ENCODE peak calls at places on chromosomes 7 and 10, in seven cellular contexts. One of them, this sample, is unnamed.

GRCh38 chr10:103584216-103585010 is 90.9 kb downstream of the NEURL1 start:
- DNase-seq in GM12891: peak; percentile 84
- DNase-seq in endodermal cell: no peak
- DNase-seq in Ammon's horn: no peak
- DNase-seq in amygdala: no peak
- DNase-seq in A549: no peak
- DNase-seq in A172: no peak
- DNase-seq in this sample: peak; percentile 89

GRCh38 chr7:37287093-37287492 is 161.6 kb downstream of the ELMO1 start:
- DNase-seq in amygdala: no peak
- DNase-seq in A549: no peak
- DNase-seq in Ammon's horn: no peak
- DNase-seq in A172: no peak
- DNase-seq in GM12891: no peak
- DNase-seq in endodermal cell: no peak
- DNase-seq in this sample: no peak

GRCh38 chr7:93973134-93973533 is 31.0 kb downstream of the BET1 start:
- DNase-seq in GM12891: no peak
- DNase-seq in A172: no peak
- DNase-seq in Ammon's horn: no peak
- DNase-seq in amygdala: no peak
- DNase-seq in endodermal cell: no peak
- DNase-seq in A549: no peak
- DNase-seq in this sample: no peak

GRCh38 chr7:1397491-1398327 is 61.6 kb downstream of the MICALL2 start:
- DNase-seq in endodermal cell: no peak
- DNase-seq in amygdala: no peak
- DNase-seq in GM12891: no peak
- DNase-seq in Ammon's horn: no peak
- DNase-seq in A549: no peak
- DNase-seq in A172: peak; percentile 63
- DNase-seq in this sample: no peak

GRCh38 chr7:2037301-2037804 is 195.4 kb downstream of the MAD1L1 start:
- DNase-seq in A549: no peak
- DNase-seq in endodermal cell: no peak
- DNase-seq in GM12891: no peak
- DNase-seq in amygdala: no peak
- DNase-seq in Ammon's horn: no peak
- DNase-seq in A172: no peak
- DNase-seq in this sample: peak; percentile 71

GRCh38 chr10:49596493-49596809 is 13.7 kb upstream of the SLC18A3 start:
- DNase-seq in endodermal cell: no peak
- DNase-seq in GM12891: no peak
- DNase-seq in A549: no peak
- DNase-seq in Ammon's horn: no peak
- DNase-seq in A172: no peak
- DNase-seq in amygdala: no peak
- DNase-seq in this sample: no peak

GRCh38 chr10:15231403-15231802 is 62.9 kb upstream of the NMT2 start:
- DNase-seq in endodermal cell: no peak
- DNase-seq in GM12891: no peak
- DNase-seq in A549: no peak
- DNase-seq in A172: no peak
- DNase-seq in amygdala: no peak
- DNase-seq in Ammon's horn: no peak
- DNase-seq in this sample: no peak

GRCh38 chr7:93374345-93374940 is 142.3 kb downstream of the VPS50 start:
- DNase-seq in endodermal cell: no peak
- DNase-seq in GM12891: no peak
- DNase-seq in Ammon's horn: no peak
- DNase-seq in A549: peak; percentile 45
- DNase-seq in A172: peak; percentile 35
- DNase-seq in amygdala: no peak
- DNase-seq in this sample: peak; percentile 35

GRCh38 chr7:121020243-121020642 is 31.7 kb downstream of the CPED1 start:
- DNase-seq in A172: no peak
- DNase-seq in A549: no peak
- DNase-seq in amygdala: no peak
- DNase-seq in endodermal cell: no peak
- DNase-seq in GM12891: no peak
- DNase-seq in Ammon's horn: no peak
- DNase-seq in this sample: no peak

GRCh38 chr10:133308431-133309110 is at the start of the genes TUBGCP2 and ZNF511:
- DNase-seq in Ammon's horn: peak; percentile 82
- DNase-seq in GM12891: peak; percentile 91
- DNase-seq in endodermal cell: peak; percentile 93
- DNase-seq in amygdala: peak; percentile 85
- DNase-seq in A549: peak; percentile 87
- DNase-seq in A172: peak; percentile 44
- DNase-seq in this sample: peak; percentile 67

GRCh38 chr10:110363572-110364411 is 59.1 kb upstream of the SMNDC1 start:
- DNase-seq in GM12891: no peak
- DNase-seq in A172: no peak
- DNase-seq in endodermal cell: no peak
- DNase-seq in amygdala: peak; percentile 35
- DNase-seq in A549: no peak
- DNase-seq in Ammon's horn: peak; percentile 73
- DNase-seq in this sample: no peak

GRCh38 chr7:47371733-47372368 is 210.1 kb downstream of the TNS3 start:
- DNase-seq in amygdala: peak; percentile 57
- DNase-seq in A549: peak; percentile 42
- DNase-seq in A172: peak; percentile 41
- DNase-seq in endodermal cell: peak; percentile 88
- DNase-seq in GM12891: no peak
- DNase-seq in Ammon's horn: peak; percentile 45
- DNase-seq in this sample: no peak

GRCh38 chr7:92158660-92159575 is 20.0 kb downstream of the LRRD1 start:
- DNase-seq in A172: peak; percentile 71
- DNase-seq in amygdala: no peak
- DNase-seq in endodermal cell: no peak
- DNase-seq in GM12891: no peak
- DNase-seq in A549: no peak
- DNase-seq in Ammon's horn: no peak
- DNase-seq in this sample: no peak

GRCh38 chr7:45920543-45921380 is at the start of gene IGFBP3:
- DNase-seq in GM12891: no peak
- DNase-seq in A172: peak; percentile 47
- DNase-seq in amygdala: peak; percentile 40
- DNase-seq in A549: peak; percentile 60
- DNase-seq in Ammon's horn: peak; percentile 58
- DNase-seq in endodermal cell: peak; percentile 89
- DNase-seq in this sample: no peak

GRCh38 chr10:118723467-118723866 is 31.3 kb downstream of the CACUL1 start:
- DNase-seq in GM12891: no peak
- DNase-seq in A172: no peak
- DNase-seq in A549: no peak
- DNase-seq in endodermal cell: no peak
- DNase-seq in Ammon's horn: no peak
- DNase-seq in amygdala: no peak
- DNase-seq in this sample: no peak

GRCh38 chr7:150972746-150973145 is 5.4 kb downstream of the KCNH2 start:
- DNase-seq in A172: no peak
- DNase-seq in amygdala: no peak
- DNase-seq in endodermal cell: no peak
- DNase-seq in A549: no peak
- DNase-seq in GM12891: no peak
- DNase-seq in Ammon's horn: no peak
- DNase-seq in this sample: no peak

GRCh38 chr10:34729619-34730018 is 85.5 kb downstream of the PARD3 start:
- DNase-seq in GM12891: no peak
- DNase-seq in A172: no peak
- DNase-seq in Ammon's horn: no peak
- DNase-seq in endodermal cell: no peak
- DNase-seq in amygdala: no peak
- DNase-seq in A549: no peak
- DNase-seq in this sample: no peak

GRCh38 chr10:11691319-11691755 is 50.8 kb upstream of the ECHDC3 start:
- DNase-seq in A172: no peak
- DNase-seq in endodermal cell: no peak
- DNase-seq in amygdala: no peak
- DNase-seq in GM12891: no peak
- DNase-seq in A549: no peak
- DNase-seq in Ammon's horn: no peak
- DNase-seq in this sample: no peak

GRCh38 chr7:38673795-38674194 is 42.6 kb upstream of the AMPH start:
- DNase-seq in GM12891: no peak
- DNase-seq in A172: peak; percentile 64
- DNase-seq in Ammon's horn: no peak
- DNase-seq in amygdala: no peak
- DNase-seq in A549: peak; percentile 8
- DNase-seq in endodermal cell: no peak
- DNase-seq in this sample: no peak

GRCh38 chr10:106992064-106992463 is 172.4 kb downstream of the SORCS1 start:
- DNase-seq in Ammon's horn: no peak
- DNase-seq in endodermal cell: no peak
- DNase-seq in A549: no peak
- DNase-seq in A172: no peak
- DNase-seq in GM12891: no peak
- DNase-seq in amygdala: no peak
- DNase-seq in this sample: no peak

GRCh38 chr7:57342954-57343353 is 107.0 kb upstream of the ZNF716 start:
- DNase-seq in A549: no peak
- DNase-seq in amygdala: no peak
- DNase-seq in A172: no peak
- DNase-seq in endodermal cell: no peak
- DNase-seq in GM12891: no peak
- DNase-seq in Ammon's horn: no peak
- DNase-seq in this sample: no peak

GRCh38 chr10:132413226-132414205 is 16.5 kb downstream of the PWWP2B start:
- DNase-seq in A172: peak; percentile 60
- DNase-seq in amygdala: no peak
- DNase-seq in GM12891: no peak
- DNase-seq in endodermal cell: no peak
- DNase-seq in Ammon's horn: no peak
- DNase-seq in A549: no peak
- DNase-seq in this sample: no peak

GRCh38 chr10:73039635-73040034 is 57.0 kb downstream of the P4HA1 start:
- DNase-seq in Ammon's horn: no peak
- DNase-seq in A549: no peak
- DNase-seq in GM12891: no peak
- DNase-seq in A172: peak; percentile 52
- DNase-seq in endodermal cell: no peak
- DNase-seq in amygdala: no peak
- DNase-seq in this sample: no peak

GRCh38 chr7:150909192-150909591 is 56.9 kb downstream of the AOC1 start:
- DNase-seq in endodermal cell: no peak
- DNase-seq in A549: no peak
- DNase-seq in amygdala: no peak
- DNase-seq in A172: no peak
- DNase-seq in GM12891: no peak
- DNase-seq in Ammon's horn: no peak
- DNase-seq in this sample: peak; percentile 95

GRCh38 chr7:36747969-36748574 is 23.8 kb upstream of the AOAH start:
- DNase-seq in A172: peak; percentile 50
- DNase-seq in GM12891: no peak
- DNase-seq in endodermal cell: no peak
- DNase-seq in Ammon's horn: no peak
- DNase-seq in A549: no peak
- DNase-seq in amygdala: no peak
- DNase-seq in this sample: no peak

GRCh38 chr10:99551158-99551557 is 18.4 kb downstream of the NKX2-3 start:
- DNase-seq in A172: peak; percentile 59
- DNase-seq in amygdala: no peak
- DNase-seq in A549: no peak
- DNase-seq in Ammon's horn: peak; percentile 18
- DNase-seq in endodermal cell: peak; percentile 55
- DNase-seq in GM12891: no peak
- DNase-seq in this sample: peak; percentile 44

GRCh38 chr10:69649771-69650550 is 19.9 kb downstream of the FAM241B start:
- DNase-seq in Ammon's horn: no peak
- DNase-seq in A549: no peak
- DNase-seq in amygdala: no peak
- DNase-seq in GM12891: no peak
- DNase-seq in A172: no peak
- DNase-seq in endodermal cell: peak; percentile 82
- DNase-seq in this sample: no peak

GRCh38 chr10:14374745-14375445 is 44.2 kb upstream of the FRMD4A start:
- DNase-seq in A549: no peak
- DNase-seq in amygdala: no peak
- DNase-seq in A172: peak; percentile 91
- DNase-seq in endodermal cell: no peak
- DNase-seq in GM12891: no peak
- DNase-seq in Ammon's horn: no peak
- DNase-seq in this sample: no peak

GRCh38 chr10:46311501-46311951 is 24.7 kb downstream of the ANTXRL start:
- DNase-seq in Ammon's horn: no peak
- DNase-seq in A549: no peak
- DNase-seq in amygdala: no peak
- DNase-seq in A172: no peak
- DNase-seq in GM12891: no peak
- DNase-seq in endodermal cell: no peak
- DNase-seq in this sample: no peak

This sample was measured in Jurkat, Clone E6-1.